ENCODE peak calls at places on chromosomes 16 and 17, in eight cellular contexts. O, U, V, Y, Z, X, F and I are unnamed samples.

GRCh38 chr17:79892457-79893236 is 53.4 kb upstream of the CBX4 start:
- DNase-seq in O (no peak), U (no peak), V (peak; percentile 78), Y (no peak), Z (peak; percentile 87), X (no peak), F (no peak), I (peak; percentile 72)

GRCh38 chr17:14301761-14302401 is 1.0 kb downstream of the HS3ST3B1 start:
- DNase-seq in O (no peak), U (no peak), V (peak; percentile 48), Y (peak; percentile 10), Z (peak; percentile 43), X (no peak), F (no peak), I (no peak)

GRCh38 chr16:27154573-27155521 is 48.5 kb upstream of the KDM8 start:
- DNase-seq in O (peak; percentile 88), U (no peak), V (peak; percentile 57), Y (peak; percentile 38), Z (peak; percentile 63), X (peak; percentile 56), F (peak; percentile 77), I (peak; percentile 46)

GRCh38 chr16:15636392-15636873 is 6.5 kb downstream of the MARF1 start:
- DNase-seq in O (no peak), U (no peak), V (no peak), Y (peak; percentile 42), Z (no peak), X (no peak), F (no peak), I (no peak)

GRCh38 chr17:64632606-64633005 is 29.5 kb downstream of the SMURF2 start:
- DNase-seq in O (no peak), U (no peak), V (no peak), Y (peak; percentile 30), Z (no peak), X (no peak), F (no peak), I (no peak)

GRCh38 chr17:82750241-82750905 is 1.5 kb upstream of the TBCD start:
- DNase-seq in O (peak; percentile 78), U (no peak), V (no peak), Y (no peak), Z (no peak), X (no peak), F (no peak), I (no peak)

GRCh38 chr17:20010099-20010863 is 1.1 kb downstream of the SPECC1 start:
- DNase-seq in O (peak; percentile 66), U (peak; percentile 76), V (peak; percentile 45), Y (peak; percentile 61), Z (peak; percentile 20), X (peak; percentile 54), F (peak; percentile 64), I (peak; percentile 38)

GRCh38 chr17:71168083-71168741 is 952.6 kb upstream of the SOX9 start:
- DNase-seq in O (no peak), U (no peak), V (no peak), Y (no peak), Z (no peak), X (no peak), F (no peak), I (no peak)

GRCh38 chr16:1261131-1261917 is 5.5 kb downstream of the TPSD1 start:
- DNase-seq in O (peak; percentile 68), U (no peak), V (no peak), Y (no peak), Z (no peak), X (no peak), F (no peak), I (no peak)

GRCh38 chr17:65066858-65067257 is 10.3 kb upstream of the GNA13 start:
- DNase-seq in O (no peak), U (no peak), V (no peak), Y (no peak), Z (no peak), X (no peak), F (no peak), I (no peak)

GRCh38 chr17:81431545-81432482 is 36.6 kb downstream of the BAHCC1 start:
- DNase-seq in O (no peak), U (no peak), V (no peak), Y (no peak), Z (no peak), X (no peak), F (no peak), I (peak; percentile 66)

GRCh38 chr17:81434681-81435417 is 39.6 kb downstream of the BAHCC1 start:
- DNase-seq in O (no peak), U (no peak), V (no peak), Y (no peak), Z (no peak), X (no peak), F (no peak), I (peak; percentile 66)

GRCh38 chr17:81433656-81434055 is 38.4 kb downstream of the BAHCC1 start:
- DNase-seq in O (no peak), U (no peak), V (no peak), Y (no peak), Z (no peak), X (no peak), F (no peak), I (peak; percentile 73)

GRCh38 chr17:81434079-81434478 is 38.8 kb downstream of the BAHCC1 start:
- DNase-seq in O (no peak), U (no peak), V (peak; percentile 70), Y (no peak), Z (no peak), X (no peak), F (no peak), I (no peak)

GRCh38 chr17:81432873-81433451 is 37.7 kb downstream of the BAHCC1 start:
- DNase-seq in O (no peak), U (no peak), V (peak; percentile 94), Y (no peak), Z (no peak), X (no peak), F (no peak), I (peak; percentile 66)
- H3K4me1 ChIP-seq in O (no peaks in the 10 kb centered on the region), U (peaks cover 88% of the 10 kb centered on the region), V (peaks cover 74% of the 10 kb centered on the region), Y (peaks cover 5% of the 10 kb centered on the region), Z (peaks cover 38% of the 10 kb centered on the region), X (peaks cover 33% of the 10 kb centered on the region), F (peaks cover 64% of the 10 kb centered on the region), I (peaks cover 35% of the 10 kb centered on the region)

GRCh38 chr16:2427526-2427925 is 1.7 kb upstream of the CCNF start:
- DNase-seq in O (no peak), U (no peak), V (no peak), Y (no peak), Z (no peak), X (no peak), F (no peak), I (no peak)

GRCh38 chr16:2429037-2429770 is at the start of gene CCNF:
- DNase-seq in O (peak; percentile 98), U (peak; percentile 72), V (peak; percentile 98), Y (peak; percentile 96), Z (peak; percentile 98), X (peak; percentile 84), F (peak; percentile 100), I (peak; percentile 97)

GRCh38 chr16:2426941-2427361 is 2.3 kb upstream of the CCNF start:
- DNase-seq in O (no peak), U (no peak), V (no peak), Y (no peak), Z (no peak), X (no peak), F (no peak), I (peak; percentile 74)

GRCh38 chr16:2428787-2429036 is 535 bp upstream of the CCNF start:
- DNase-seq in O (no peak), U (no peak), V (no peak), Y (no peak), Z (no peak), X (no peak), F (no peak), I (no peak)

DNA sequence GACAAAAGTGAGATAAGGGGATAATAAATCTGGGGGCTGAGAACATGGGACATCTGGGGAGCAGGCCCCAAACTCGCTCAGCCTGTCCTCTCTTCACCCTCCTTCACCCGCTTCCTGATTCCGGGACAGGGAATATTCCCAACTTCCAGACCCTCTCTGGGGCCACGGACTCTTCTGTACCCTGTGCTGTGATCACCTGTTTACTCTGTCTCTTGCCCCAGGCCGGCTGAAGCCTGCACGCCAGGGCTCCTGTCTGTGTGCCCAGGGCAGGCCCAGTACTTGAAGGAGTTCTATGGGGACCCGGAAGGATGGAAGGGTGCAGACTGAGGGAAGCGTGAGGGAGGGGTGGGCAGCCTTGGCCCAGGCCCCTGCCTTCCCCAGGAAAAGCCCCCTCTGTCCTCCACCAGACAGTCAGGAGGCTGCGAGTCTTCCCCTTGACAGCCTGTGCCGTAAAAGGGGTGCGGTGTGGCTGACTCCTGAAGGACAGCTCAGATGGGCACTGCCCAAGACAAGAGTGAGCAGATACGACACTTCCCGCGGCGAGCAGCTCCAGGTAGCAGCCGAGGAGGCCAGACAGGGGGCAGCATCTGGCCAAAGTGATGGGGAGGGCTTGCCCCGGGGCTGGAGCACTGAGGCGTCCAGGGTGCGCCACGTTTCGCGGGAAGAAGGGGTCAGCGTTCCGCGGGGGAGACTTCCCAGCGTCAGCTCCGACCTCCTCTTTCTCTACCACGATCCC is 1.0 kb upstream of the CCNF start:
- DNase-seq in O (peak; percentile 58), U (no peak), V (peak; percentile 40), Y (no peak), Z (peak; percentile 58), X (no peak), F (peak; percentile 68), I (peak; percentile 65)
- TF ChIP-seq CTCF in O (peak; percentile 29), U (peak; percentile 41), V (peak; percentile 16), Y (no peak), Z (peak; percentile 27), X (no peak), F (no peak), I (peak; percentile 16)

GRCh38 chr17:51322390-51323029 is 62.2 kb downstream of the UTP18 start:
- DNase-seq in O (peak; percentile 88), U (peak; percentile 13), V (no peak), Y (peak; percentile 26), Z (no peak), X (peak; percentile 61), F (peak; percentile 52), I (no peak)

GRCh38 chr17:51325471-51325870 is 65.1 kb downstream of the UTP18 start:
- DNase-seq in O (no peak), U (no peak), V (no peak), Y (no peak), Z (no peak), X (no peak), F (no peak), I (no peak)
- TF ChIP-seq POLR2AphosphoS5 in O (no peak), U (no peak), V (no peak), Y (no peak), Z (no peak), X (no peak), F (no peak), I (no peak)

DNA sequence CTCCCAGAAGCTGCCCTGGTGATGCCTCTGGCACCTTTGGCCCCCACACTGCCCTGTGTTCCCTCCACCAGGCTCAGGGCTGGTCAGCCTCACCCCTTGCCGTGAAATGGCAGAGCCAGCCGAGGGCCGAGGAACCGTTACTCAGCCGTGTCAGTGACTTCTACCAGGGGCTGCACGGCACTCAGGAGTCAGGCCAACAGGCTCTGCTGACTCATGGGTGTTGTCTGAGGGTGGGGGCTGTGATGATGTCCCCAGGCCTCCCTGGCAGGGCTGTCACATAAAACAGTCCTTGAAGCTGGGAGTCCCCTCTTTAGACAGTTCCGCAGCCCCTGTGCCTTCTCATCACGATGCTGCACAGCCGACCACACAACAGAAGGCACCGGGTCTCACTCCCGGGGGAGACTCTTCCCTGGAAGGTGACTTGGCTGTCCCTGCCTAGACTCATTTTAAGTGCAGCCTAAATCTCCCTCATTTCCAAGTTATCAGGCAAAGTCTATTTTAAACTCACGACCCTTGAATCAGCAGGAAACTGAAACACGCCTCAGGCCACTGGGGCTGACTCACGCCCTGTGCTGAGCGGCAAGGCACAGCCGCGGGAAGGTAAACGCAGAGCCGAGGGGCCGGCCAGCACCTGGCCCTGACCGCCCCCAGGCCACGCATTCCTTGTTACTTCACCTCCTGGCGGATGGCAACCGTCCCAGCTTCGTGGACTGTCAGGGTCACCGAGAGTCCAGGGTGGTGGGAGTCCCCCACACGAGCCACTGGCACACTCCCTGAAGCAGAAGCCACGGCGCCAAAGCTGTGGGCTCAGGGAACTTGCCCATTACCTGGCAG is 102.6 kb downstream of the ZNF778 start:
- DNase-seq in O (no peak), U (no peak), V (peak; percentile 51), Y (peak; percentile 84), Z (peak; percentile 38), X (no peak), F (no peak), I (peak; percentile 83)
- H3K4me1 ChIP-seq in O (peaks cover 50% of the 10 kb centered on the region), U (peaks cover 93% of the 10 kb centered on the region), V (peaks cover 100% of the 10 kb centered on the region), Y (peaks cover 85% of the 10 kb centered on the region), Z (peaks cover 66% of the 10 kb centered on the region), X (peaks cover 93% of the 10 kb centered on the region), F (peaks cover 66% of the 10 kb centered on the region), I (peaks cover 88% of the 10 kb centered on the region)